ENCODE peak calls at places on chromosome 20, in eight cellular contexts. H is spleen, A is kidney, B is PC-3, D is epithelial cell of esophagus, Z is MM.1S, N is cardiac fibroblast, V is heart left ventricle. C is an unnamed sample.

GRCh38 chr20:52096117-52096516 is 95.5 kb downstream of the ZFP64 start:
- DNase-seq in H (no peak), A (no peak), B (no peak), D (no peak), Z (no peak), N (no peak), V (no peak), C (no peak)

GRCh38 chr20:24698706-24699206 is 229.3 kb downstream of the SYNDIG1 start:
- DNase-seq in H (no peak), A (no peak), B (peak), D (peak), Z (no peak), N (no peak), V (no peak), C (no peak)

GRCh38 chr20:22729180-22729579 is 144.8 kb upstream of the FOXA2 start:
- DNase-seq in H (no peak), A (no peak), B (peak), D (no peak), Z (no peak), N (peak), V (no peak), C (no peak)

GRCh38 chr20:49517509-49518100 is 35.1 kb upstream of the KCNB1 start:
- DNase-seq in H (no peak), A (no peak), B (no peak), D (peak), Z (no peak), N (no peak), V (no peak), C (no peak)

GRCh38 chr20:17557675-17558006 is 12.2 kb upstream of the DSTN start:
- DNase-seq in H (no peak), A (no peak), B (peak), D (peak), Z (no peak), N (peak), V (no peak), C (no peak)

GRCh38 chr20:45470262-45470931 is 844 bp downstream of the WFDC2 start:
- DNase-seq in H (no peak), A (peak), B (no peak), D (peak), Z (peak), N (no peak), V (peak), C (peak)

GRCh38 chr20:25283221-25283951 is 35.5 kb downstream of the PYGB start:
- DNase-seq in H (peak), A (peak), B (no peak), D (no peak), Z (no peak), N (no peak), V (peak), C (no peak)

GRCh38 chr20:50357783-50358161 is 152.4 kb upstream of the PTPN1 start:
- DNase-seq in H (peak), A (peak), B (no peak), D (no peak), Z (no peak), N (no peak), V (no peak), C (no peak)

DNA sequence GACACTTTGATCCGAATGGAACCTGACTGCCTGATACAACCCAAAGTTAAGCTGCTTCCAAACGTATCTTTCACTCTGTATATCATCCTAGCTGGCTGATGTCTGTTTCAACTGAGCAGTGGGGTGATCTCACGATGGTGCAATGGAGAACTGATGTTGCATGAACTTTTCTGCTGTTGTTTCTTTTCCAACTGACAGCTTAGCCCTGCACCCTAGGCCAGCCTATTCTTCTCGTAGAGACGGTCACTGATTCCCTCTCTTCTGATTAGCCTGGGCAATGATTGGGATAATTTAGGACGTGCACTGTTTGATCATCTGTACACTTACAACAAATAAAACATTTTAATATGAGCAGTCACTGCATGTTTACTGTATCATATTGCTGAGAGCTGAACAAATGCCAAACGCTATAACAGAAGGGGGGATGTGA is 184.9 kb downstream of the ZNF217 start:
- DNase-seq in H (no peak), A (no peak), B (no peak), D (no peak), Z (no peak), N (no peak), V (no peak), C (no peak)
- H3K4me3 ChIP-seq in H (no peak), A (no peak), B (no peak), D (no peak), Z (no peak), N (no peak), V (no peak), C (no peak)

GRCh38 chr20:54156981-54157835 is 16.6 kb downstream of the CYP24A1 start:
- DNase-seq in H (no peak), A (no peak), B (no peak), D (no peak), Z (no peak), N (no peak), V (no peak), C (no peak)
- H3K4me3 ChIP-seq in H (no peak), A (no peak), B (no peak), D (no peak), Z (no peak), N (no peak), V (no peak), C (no peak)

DNA sequence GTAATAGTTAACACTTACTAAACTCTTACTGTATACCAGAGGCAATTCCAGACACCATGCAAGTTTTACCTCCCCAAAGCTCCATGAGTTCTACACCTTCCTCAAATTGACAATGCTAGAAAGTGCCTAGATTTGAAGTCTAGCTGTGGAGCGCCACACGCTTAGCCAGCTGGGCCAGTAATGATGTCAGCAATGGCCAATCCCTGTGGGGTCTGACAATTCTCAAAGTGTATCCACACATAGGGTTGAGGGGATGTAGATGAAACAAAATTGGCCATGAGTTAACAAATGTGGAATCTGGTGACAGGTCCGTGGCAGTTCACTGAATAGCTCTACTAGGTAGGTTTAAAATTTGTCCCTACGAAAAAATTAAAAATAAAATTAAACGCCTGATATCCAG is 1.3 kb downstream of the ZNF343 start:
- DNase-seq in H (no peak), A (no peak), B (no peak), D (no peak), Z (no peak), N (peak), V (no peak), C (no peak)
- H3K4me3 ChIP-seq in H (no peak), A (no peak), B (peak), D (peak), Z (no peak), N (no peak), V (peak), C (no peak)

DNA sequence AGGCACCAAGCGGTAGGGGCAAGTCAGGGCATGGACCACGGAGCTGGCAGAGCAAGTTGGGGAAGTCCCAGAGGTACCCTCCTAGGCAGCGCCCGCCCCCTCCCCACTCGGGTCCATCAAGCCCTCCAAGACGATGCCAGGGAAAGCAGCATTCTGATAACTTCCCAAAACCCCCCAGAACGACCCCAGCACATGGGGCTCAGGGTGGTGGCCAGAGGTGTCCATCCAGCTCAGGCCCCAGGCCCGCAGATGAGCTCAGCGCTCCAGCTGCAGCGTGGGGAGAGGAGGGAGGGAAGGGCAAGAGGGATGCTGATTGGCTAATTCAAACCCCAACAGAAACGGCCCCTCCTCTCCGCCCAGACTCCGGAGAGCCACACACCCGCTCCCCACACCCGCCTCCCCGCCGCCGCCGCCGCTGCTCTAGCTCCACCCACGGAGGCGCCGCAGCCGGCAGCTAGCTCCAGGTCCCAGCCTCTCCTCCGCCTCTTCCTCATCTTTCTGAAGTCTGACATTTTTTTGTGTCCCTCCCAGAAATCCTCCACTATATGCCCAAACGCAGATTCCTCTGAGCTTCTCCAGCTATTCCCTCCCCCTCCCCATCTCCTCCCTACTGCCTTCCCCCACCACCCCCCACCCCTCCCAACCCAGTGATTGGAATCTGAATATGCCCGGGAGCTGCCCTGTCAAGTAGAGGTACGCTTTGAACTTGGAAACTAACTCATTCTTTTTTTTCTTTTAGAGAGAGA is 40.3 kb upstream of the TLDC2 start:
- DNase-seq in H (peak), A (peak), B (peak), D (peak), Z (peak), N (peak), V (peak), C (peak)
- H3K4me3 ChIP-seq in H (peak), A (peak), B (peak), D (peak), Z (peak), N (no peak), V (peak), C (peak)

DNA sequence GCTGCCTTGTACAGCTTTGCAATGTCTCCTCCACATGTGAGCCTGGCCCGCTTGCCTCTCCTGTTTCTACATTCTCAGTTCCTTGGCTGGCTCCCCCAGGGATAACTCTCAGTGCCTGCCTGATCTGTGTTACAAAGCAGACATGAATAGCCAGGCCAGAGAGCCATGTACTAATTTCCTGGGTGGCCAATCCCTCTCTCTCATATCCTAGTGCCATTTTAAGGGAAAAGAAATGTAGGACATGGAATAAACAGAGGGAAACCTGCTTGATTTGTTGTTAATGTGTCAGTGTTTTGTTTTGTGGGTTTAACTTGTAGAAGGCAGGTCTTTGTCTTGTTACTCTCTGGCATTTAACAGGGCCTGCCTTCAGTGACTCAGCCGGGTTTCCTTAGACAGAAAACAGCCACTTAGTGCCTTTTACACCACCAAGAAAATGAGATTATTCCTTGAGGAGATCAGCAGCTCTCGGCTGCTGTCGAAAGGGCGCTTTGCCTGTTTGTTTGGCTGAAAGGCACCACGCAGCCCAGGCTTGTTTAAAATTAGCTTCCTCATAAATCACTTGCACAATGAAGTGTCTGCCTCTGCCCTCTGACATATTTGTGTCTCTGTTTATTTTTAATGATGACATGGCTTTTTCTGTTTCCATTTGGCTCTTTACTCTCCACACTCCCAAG is 702.7 kb downstream of the MAFB start:
- DNase-seq in H (no peak), A (peak), B (no peak), D (peak), Z (peak), N (peak), V (peak), C (peak)
- H3K4me3 ChIP-seq in H (no peak), A (no peak), B (no peak), D (no peak), Z (no peak), N (no peak), V (no peak), C (no peak)

C was measured in testis.